ENCODE peak calls at places on chromosomes 4 and X, in six cellular contexts. One of them, this sample, is unnamed.

GRCh38 chrX:21838937-21839333 is 482 bp upstream of the MBTPS2 start:
- DNase-seq in SK-N-SH: no peak
- DNase-seq in HFF-Myc: no peak
- DNase-seq in neural crest cell: no peak
- DNase-seq in esophagus squamous epithelium: no peak
- DNase-seq in osteocyte: no peak
- DNase-seq in this sample: no peak

GRCh38 chr4:157072002-157072401 is 3.9 kb upstream of the GLRB start:
- DNase-seq in SK-N-SH: no peak
- DNase-seq in HFF-Myc: no peak
- DNase-seq in neural crest cell: no peak
- DNase-seq in esophagus squamous epithelium: no peak
- DNase-seq in osteocyte: no peak
- DNase-seq in this sample: no peak

GRCh38 chr4:21888195-21888976 is 60.2 kb downstream of the KCNIP4 start:
- DNase-seq in SK-N-SH: no peak
- DNase-seq in HFF-Myc: peak
- DNase-seq in neural crest cell: no peak
- DNase-seq in esophagus squamous epithelium: no peak
- DNase-seq in osteocyte: no peak
- DNase-seq in this sample: no peak

GRCh38 chrX:100654256-100654655 is 10.3 kb downstream of the SRPX2 start:
- DNase-seq in SK-N-SH: peak
- DNase-seq in HFF-Myc: no peak
- DNase-seq in neural crest cell: no peak
- DNase-seq in esophagus squamous epithelium: no peak
- DNase-seq in osteocyte: no peak
- DNase-seq in this sample: no peak

GRCh38 chr4:168715889-168716288 is 219.0 kb downstream of the PALLD start:
- DNase-seq in SK-N-SH: no peak
- DNase-seq in HFF-Myc: no peak
- DNase-seq in neural crest cell: no peak
- DNase-seq in esophagus squamous epithelium: no peak
- DNase-seq in osteocyte: no peak
- DNase-seq in this sample: no peak

GRCh38 chrX:40094900-40095587 is 2.7 kb downstream of the BCOR start:
- DNase-seq in SK-N-SH: peak
- DNase-seq in HFF-Myc: no peak
- DNase-seq in neural crest cell: no peak
- DNase-seq in esophagus squamous epithelium: no peak
- DNase-seq in osteocyte: no peak
- DNase-seq in this sample: no peak

GRCh38 chrX:36431819-36432218 is 512.3 kb downstream of the CFAP47 start:
- DNase-seq in SK-N-SH: no peak
- DNase-seq in HFF-Myc: no peak
- DNase-seq in neural crest cell: no peak
- DNase-seq in esophagus squamous epithelium: no peak
- DNase-seq in osteocyte: no peak
- DNase-seq in this sample: no peak

GRCh38 chrX:44997282-44997813 is 124.4 kb downstream of the KDM6A start:
- DNase-seq in SK-N-SH: no peak
- DNase-seq in HFF-Myc: no peak
- DNase-seq in neural crest cell: no peak
- DNase-seq in esophagus squamous epithelium: no peak
- DNase-seq in osteocyte: no peak
- DNase-seq in this sample: no peak

GRCh38 chr4:121788896-121789295 is 12.2 kb upstream of the EXOSC9 start:
- DNase-seq in SK-N-SH: no peak
- DNase-seq in HFF-Myc: no peak
- DNase-seq in neural crest cell: no peak
- DNase-seq in esophagus squamous epithelium: no peak
- DNase-seq in osteocyte: no peak
- DNase-seq in this sample: no peak

GRCh38 chr4:147737623-147738022 is 5.7 kb downstream of the ARHGAP10 start:
- DNase-seq in SK-N-SH: no peak
- DNase-seq in HFF-Myc: no peak
- DNase-seq in neural crest cell: no peak
- DNase-seq in esophagus squamous epithelium: no peak
- DNase-seq in osteocyte: no peak
- DNase-seq in this sample: no peak

GRCh38 chr4:8123389-8123788 is 35.2 kb downstream of the ABLIM2 start:
- DNase-seq in SK-N-SH: peak
- DNase-seq in HFF-Myc: no peak
- DNase-seq in neural crest cell: no peak
- DNase-seq in esophagus squamous epithelium: no peak
- DNase-seq in osteocyte: no peak
- DNase-seq in this sample: no peak

GRCh38 chr4:27684501-27685077 is 823.9 kb downstream of the STIM2 start:
- DNase-seq in SK-N-SH: peak
- DNase-seq in HFF-Myc: peak
- DNase-seq in neural crest cell: peak
- DNase-seq in esophagus squamous epithelium: no peak
- DNase-seq in osteocyte: no peak
- DNase-seq in this sample: peak

GRCh38 chr4:112423591-112423990 is 92.4 kb downstream of the NEUROG2 start:
- DNase-seq in SK-N-SH: no peak
- DNase-seq in HFF-Myc: no peak
- DNase-seq in neural crest cell: no peak
- DNase-seq in esophagus squamous epithelium: no peak
- DNase-seq in osteocyte: no peak
- DNase-seq in this sample: no peak

GRCh38 chr4:26069218-26069617 is 155.2 kb downstream of the SMIM20 start:
- DNase-seq in SK-N-SH: peak
- DNase-seq in HFF-Myc: no peak
- DNase-seq in neural crest cell: no peak
- DNase-seq in esophagus squamous epithelium: no peak
- DNase-seq in osteocyte: no peak
- DNase-seq in this sample: no peak

GRCh38 chr4:186760576-186760975 is 36.9 kb upstream of the FAT1 start:
- DNase-seq in SK-N-SH: no peak
- DNase-seq in HFF-Myc: no peak
- DNase-seq in neural crest cell: no peak
- DNase-seq in esophagus squamous epithelium: no peak
- DNase-seq in osteocyte: no peak
- DNase-seq in this sample: no peak

GRCh38 chrX:45758319-45758718 is 557.6 kb upstream of the DIPK2B start:
- DNase-seq in SK-N-SH: no peak
- DNase-seq in HFF-Myc: no peak
- DNase-seq in neural crest cell: no peak
- DNase-seq in esophagus squamous epithelium: no peak
- DNase-seq in osteocyte: no peak
- DNase-seq in this sample: no peak

GRCh38 chr4:1593881-1594345 is 90.2 kb downstream of the FAM53A start:
- DNase-seq in SK-N-SH: peak
- DNase-seq in HFF-Myc: no peak
- DNase-seq in neural crest cell: no peak
- DNase-seq in esophagus squamous epithelium: no peak
- DNase-seq in osteocyte: no peak
- DNase-seq in this sample: no peak

GRCh38 chr4:9833421-9833820 is 52.0 kb downstream of the DRD5 start:
- DNase-seq in SK-N-SH: no peak
- DNase-seq in HFF-Myc: no peak
- DNase-seq in neural crest cell: no peak
- DNase-seq in esophagus squamous epithelium: no peak
- DNase-seq in osteocyte: no peak
- DNase-seq in this sample: no peak

GRCh38 chr4:46931981-46932380 is 22.9 kb upstream of the COX7B2 start:
- DNase-seq in SK-N-SH: no peak
- DNase-seq in HFF-Myc: peak
- DNase-seq in neural crest cell: no peak
- DNase-seq in esophagus squamous epithelium: no peak
- DNase-seq in osteocyte: no peak
- DNase-seq in this sample: no peak
- TF ChIP-seq CTCF in SK-N-SH: peak
- TF ChIP-seq CTCF in HFF-Myc: peak
- TF ChIP-seq CTCF in neural crest cell: peak
- TF ChIP-seq CTCF in esophagus squamous epithelium: no peak
- TF ChIP-seq CTCF in osteocyte: peak
- TF ChIP-seq CTCF in this sample: peak

DNA sequence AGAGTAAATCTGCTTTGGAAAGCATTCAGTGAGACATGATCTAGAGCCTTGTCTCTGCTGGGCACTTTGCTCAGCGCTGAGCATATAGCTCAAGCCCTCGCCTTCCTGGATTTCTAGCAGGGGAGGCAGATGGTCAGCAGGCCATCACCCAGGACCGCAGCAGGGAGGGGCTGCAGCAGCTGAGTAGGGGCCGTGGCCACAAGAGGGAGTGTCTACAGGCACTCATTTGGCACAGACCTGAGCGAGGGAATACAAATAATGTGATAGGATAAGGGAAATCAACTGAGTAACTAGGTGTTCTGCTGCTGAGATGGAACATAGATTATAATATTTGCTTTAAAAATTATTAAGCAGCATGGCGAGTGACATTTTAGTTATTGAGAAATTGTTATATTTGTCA is 30.2 kb downstream of the OFD1 start:
- DNase-seq in SK-N-SH: peak
- DNase-seq in HFF-Myc: no peak
- DNase-seq in neural crest cell: peak
- DNase-seq in esophagus squamous epithelium: no peak
- DNase-seq in osteocyte: no peak
- DNase-seq in this sample: no peak
- TF ChIP-seq CTCF in SK-N-SH: peak
- TF ChIP-seq CTCF in HFF-Myc: peak
- TF ChIP-seq CTCF in neural crest cell: peak
- TF ChIP-seq CTCF in esophagus squamous epithelium: no peak
- TF ChIP-seq CTCF in osteocyte: peak
- TF ChIP-seq CTCF in this sample: peak

GRCh38 chr4:127403523-127404084 is 229.2 kb upstream of the INTU start:
- DNase-seq in SK-N-SH: no peak
- DNase-seq in HFF-Myc: no peak
- DNase-seq in neural crest cell: no peak
- DNase-seq in esophagus squamous epithelium: no peak
- DNase-seq in osteocyte: no peak
- DNase-seq in this sample: no peak

GRCh38 chr4:127406187-127406586 is 226.6 kb upstream of the INTU start:
- DNase-seq in SK-N-SH: no peak
- DNase-seq in HFF-Myc: no peak
- DNase-seq in neural crest cell: no peak
- DNase-seq in esophagus squamous epithelium: no peak
- DNase-seq in osteocyte: no peak
- DNase-seq in this sample: no peak

DNA sequence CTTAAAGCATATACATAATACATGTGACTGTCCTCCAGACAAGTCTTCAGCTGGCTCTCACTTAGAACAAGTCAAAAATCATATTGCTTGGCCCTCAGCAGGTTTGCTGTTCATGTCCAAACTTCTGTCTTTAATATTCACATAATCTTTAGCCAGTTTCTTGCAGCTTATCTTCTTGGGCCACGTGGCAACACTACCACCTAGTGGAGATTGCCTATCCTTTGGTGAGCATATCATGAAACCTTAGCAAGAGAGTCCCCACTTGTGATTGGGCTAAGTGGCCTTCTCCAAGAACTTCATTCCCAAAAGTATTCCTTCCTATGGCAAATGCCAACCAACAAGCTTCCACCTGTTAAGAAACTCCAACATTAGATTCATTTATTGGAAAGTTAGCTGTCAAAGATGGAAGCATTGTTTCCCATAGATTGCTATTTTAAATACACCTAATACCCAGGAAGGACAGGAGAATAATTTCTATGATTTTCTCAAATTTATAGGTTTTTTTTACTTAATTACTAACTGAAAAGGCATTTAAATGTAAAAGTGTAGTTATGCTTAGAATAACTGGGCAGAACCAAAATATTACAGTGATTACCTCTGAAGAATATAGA is 231.9 kb upstream of the INTU start:
- DNase-seq in SK-N-SH: peak
- DNase-seq in HFF-Myc: peak
- DNase-seq in neural crest cell: peak
- DNase-seq in esophagus squamous epithelium: no peak
- DNase-seq in osteocyte: no peak
- DNase-seq in this sample: peak
- TF ChIP-seq CTCF in SK-N-SH: peak
- TF ChIP-seq CTCF in HFF-Myc: peak
- TF ChIP-seq CTCF in neural crest cell: peak
- TF ChIP-seq CTCF in esophagus squamous epithelium: peak
- TF ChIP-seq CTCF in osteocyte: peak
- TF ChIP-seq CTCF in this sample: peak

GRCh38 chr4:73998040-73999011 is at the start of gene CXCL5:
- DNase-seq in SK-N-SH: no peak
- DNase-seq in HFF-Myc: no peak
- DNase-seq in neural crest cell: peak
- DNase-seq in esophagus squamous epithelium: no peak
- DNase-seq in osteocyte: no peak
- DNase-seq in this sample: peak
- TF ChIP-seq CTCF in SK-N-SH: no peak
- TF ChIP-seq CTCF in HFF-Myc: no peak
- TF ChIP-seq CTCF in neural crest cell: no peak
- TF ChIP-seq CTCF in esophagus squamous epithelium: no peak
- TF ChIP-seq CTCF in osteocyte: peak
- TF ChIP-seq CTCF in this sample: peak

DNA sequence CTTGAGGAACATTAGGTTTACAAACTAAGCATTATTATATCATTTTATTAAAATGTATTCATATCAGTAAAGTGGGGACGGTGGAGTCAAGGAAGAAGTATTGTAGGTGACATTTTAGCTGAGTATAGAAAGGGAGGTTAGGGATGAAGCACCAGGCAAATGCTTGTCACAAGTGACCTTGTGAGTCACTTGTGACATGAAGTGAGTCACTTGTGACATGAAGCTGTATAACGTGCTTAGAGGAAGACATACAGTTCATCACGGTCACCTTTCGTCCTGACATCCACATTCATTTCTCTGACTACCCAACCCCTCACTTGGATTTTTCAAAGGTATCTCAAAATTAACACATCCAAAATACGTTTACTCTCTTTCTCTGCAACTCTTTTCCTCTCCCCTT is 1034.8 kb downstream of the DMD start:
- DNase-seq in SK-N-SH: no peak
- DNase-seq in HFF-Myc: no peak
- DNase-seq in neural crest cell: no peak
- DNase-seq in esophagus squamous epithelium: no peak
- DNase-seq in osteocyte: no peak
- DNase-seq in this sample: no peak
- TF ChIP-seq CTCF in SK-N-SH: no peak
- TF ChIP-seq CTCF in HFF-Myc: no peak
- TF ChIP-seq CTCF in neural crest cell: no peak
- TF ChIP-seq CTCF in esophagus squamous epithelium: no peak
- TF ChIP-seq CTCF in osteocyte: no peak
- TF ChIP-seq CTCF in this sample: no peak

DNA sequence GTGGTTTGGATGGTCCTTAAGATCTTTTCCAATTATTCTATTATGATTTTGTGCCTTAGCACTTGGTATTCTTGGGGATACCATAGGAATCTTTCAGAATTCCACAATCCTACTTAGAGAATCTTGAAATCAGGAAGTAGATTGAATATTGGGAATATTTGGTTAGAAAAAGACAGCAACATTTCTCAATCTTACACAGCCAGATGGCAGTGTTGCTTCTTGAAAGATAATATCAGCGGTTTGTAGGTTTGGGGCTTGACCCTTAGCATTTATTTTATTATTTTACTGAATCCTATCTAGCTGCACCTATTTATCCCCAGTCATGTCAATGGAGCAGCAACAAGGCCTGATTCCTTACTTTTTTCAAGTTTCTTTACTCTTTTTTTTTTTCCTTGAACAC is 28.6 kb downstream of the MAGEB1 start:
- DNase-seq in SK-N-SH: no peak
- DNase-seq in HFF-Myc: no peak
- DNase-seq in neural crest cell: no peak
- DNase-seq in esophagus squamous epithelium: no peak
- DNase-seq in osteocyte: no peak
- DNase-seq in this sample: no peak
- TF ChIP-seq CTCF in SK-N-SH: peak
- TF ChIP-seq CTCF in HFF-Myc: peak
- TF ChIP-seq CTCF in neural crest cell: peak
- TF ChIP-seq CTCF in esophagus squamous epithelium: no peak
- TF ChIP-seq CTCF in osteocyte: peak
- TF ChIP-seq CTCF in this sample: peak